ENCODE peak calls at places on chromosomes 1 and 21, in five cellular contexts. O is H9; Q is GM12865; U is activated CD8-positive, alpha-beta T cell treated with anti-CD3 and anti-CD28 coated beads for 36 hours; F is omental fat pad. W is an unnamed sample.

GRCh38 chr1:41560496-41560895 is 76.0 kb upstream of the EDN2 start:
- DNase-seq in O (no peak), Q (no peak), U (no peak), F (no peak), W (no peak)

GRCh38 chr1:30929135-30929889 is 20.8 kb upstream of the SDC3 start:
- DNase-seq in O (peak), Q (peak), U (peak), F (no peak), W (peak)

GRCh38 chr21:38097789-38098188 is 159.0 kb upstream of the KCNJ15 start:
- DNase-seq in O (no peak), Q (no peak), U (no peak), F (no peak), W (no peak)

GRCh38 chr1:26786437-26787380 is 1.0 kb upstream of the PIGV start:
- DNase-seq in O (peak), Q (peak), U (peak), F (no peak), W (peak)

GRCh38 chr1:157368363-157368762 is 184.0 kb downstream of the FCRL5 start:
- DNase-seq in O (no peak), Q (no peak), U (no peak), F (no peak), W (no peak)

GRCh38 chr1:78254517-78254916 is 208.8 kb downstream of the GIPC2 start:
- DNase-seq in O (no peak), Q (no peak), U (no peak), F (no peak), W (no peak)

GRCh38 chr1:224769987-224770693 is 154.0 kb downstream of the CNIH3 start:
- DNase-seq in O (no peak), Q (no peak), U (no peak), F (no peak), W (no peak)

GRCh38 chr1:217363319-217363718 is 267.6 kb downstream of the GPATCH2 start:
- DNase-seq in O (no peak), Q (no peak), U (no peak), F (no peak), W (no peak)

GRCh38 chr1:39163469-39163868 is 41.0 kb upstream of the MACF1 start:
- DNase-seq in O (no peak), Q (no peak), U (no peak), F (no peak), W (no peak)

GRCh38 chr1:67749844-67750689 is 65.1 kb downstream of the GADD45A start:
- DNase-seq in O (no peak), Q (no peak), U (no peak), F (no peak), W (no peak)

GRCh38 chr1:64062941-64063581 is 140.4 kb upstream of the UBE2U start:
- DNase-seq in O (no peak), Q (no peak), U (no peak), F (no peak), W (no peak)

GRCh38 chr1:115283681-115284146 is 54.3 kb downstream of the NGF start:
- DNase-seq in O (no peak), Q (no peak), U (no peak), F (no peak), W (no peak)

GRCh38 chr1:222815367-222815765 is 527 bp downstream of the DISP1 start:
- DNase-seq in O (no peak), Q (no peak), U (peak), F (peak), W (no peak)

GRCh38 chr21:42648606-42649005 is 4.8 kb upstream of the PDE9A start:
- DNase-seq in O (no peak), Q (no peak), U (no peak), F (no peak), W (no peak)

GRCh38 chr21:42234464-42235241 is 15.7 kb downstream of the ABCG1 start:
- DNase-seq in O (peak), Q (peak), U (peak), F (no peak), W (peak)

GRCh38 chr1:204294371-204294770 is 65.4 kb downstream of the PLEKHA6 start:
- DNase-seq in O (no peak), Q (no peak), U (no peak), F (no peak), W (no peak)

GRCh38 chr21:34337741-34338140 is 26.1 kb upstream of the KCNE2 start:
- DNase-seq in O (no peak), Q (no peak), U (no peak), F (no peak), W (no peak)

DNA sequence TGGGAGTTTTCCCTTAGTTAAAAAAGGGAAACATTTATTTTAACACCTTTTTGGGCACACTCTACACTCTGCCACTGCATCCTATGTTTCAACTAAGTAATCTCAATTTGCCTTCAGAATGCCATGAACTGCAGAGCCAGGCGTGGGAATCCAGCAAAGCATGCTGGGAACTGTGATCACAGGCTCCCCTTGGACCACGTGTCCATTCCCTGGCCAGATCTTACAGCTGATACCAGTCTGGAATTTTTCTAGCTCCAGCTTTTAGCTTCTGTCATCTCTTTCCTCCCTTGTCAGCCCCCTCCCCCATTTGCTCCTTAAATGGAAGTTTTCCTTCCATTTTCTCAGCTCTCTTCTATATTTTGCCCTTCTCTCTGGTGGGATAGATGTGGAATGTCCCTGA is 29.4 kb downstream of the RCSD1 start:
- DNase-seq in O (no peak), Q (no peak), U (no peak), F (no peak), W (no peak)
- TF ChIP-seq CTCF in O (no peak), Q (no peak), U (no peak), F (no peak), W (no peak)

GRCh38 chr1:229556551-229556950 is 2.0 kb downstream of the ABCB10 start:
- DNase-seq in O (no peak), Q (no peak), U (peak), F (no peak), W (no peak)

GRCh38 chr1:229558460-229559335 is at the start of gene ABCB10:
- DNase-seq in O (peak), Q (peak), U (peak), F (peak), W (peak)

GRCh38 chr1:229557214-229557850 is 1.2 kb downstream of the ABCB10 start:
- DNase-seq in O (no peak), Q (peak), U (peak), F (no peak), W (no peak)

GRCh38 chr1:229554886-229555621 is 3.5 kb downstream of the ABCB10 start:
- DNase-seq in O (no peak), Q (no peak), U (no peak), F (no peak), W (no peak)

DNA sequence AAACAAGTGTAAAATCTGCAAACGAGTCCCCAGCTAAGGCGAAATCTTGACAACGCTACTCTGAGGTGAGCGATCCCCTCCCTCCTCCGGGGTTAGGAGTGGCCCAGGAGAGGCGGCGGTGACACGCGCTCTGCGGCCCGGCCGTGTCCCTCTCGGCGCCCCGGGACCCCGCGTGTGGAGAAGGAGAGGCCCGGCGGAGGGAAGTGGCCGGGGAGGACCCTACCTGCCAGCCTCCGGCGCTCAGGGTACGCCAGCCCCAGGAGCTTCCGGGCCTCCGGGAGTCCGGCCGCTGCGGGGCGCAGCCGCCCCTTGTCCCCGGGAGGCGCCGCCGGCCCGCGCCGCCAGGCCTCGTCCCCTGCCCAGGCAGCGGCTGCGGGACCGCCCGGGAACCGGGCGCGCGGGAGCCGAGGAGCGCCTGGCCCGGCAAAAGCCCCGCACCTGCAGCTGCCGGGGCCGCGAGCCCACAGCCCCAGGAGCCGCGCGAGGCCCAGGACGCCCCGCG is 543 bp downstream of the ABCB10 start:
- DNase-seq in O (peak), Q (peak), U (peak), F (no peak), W (peak)
- TF ChIP-seq CTCF in O (no peak), Q (peak), U (no peak), F (no peak), W (no peak)

DNA sequence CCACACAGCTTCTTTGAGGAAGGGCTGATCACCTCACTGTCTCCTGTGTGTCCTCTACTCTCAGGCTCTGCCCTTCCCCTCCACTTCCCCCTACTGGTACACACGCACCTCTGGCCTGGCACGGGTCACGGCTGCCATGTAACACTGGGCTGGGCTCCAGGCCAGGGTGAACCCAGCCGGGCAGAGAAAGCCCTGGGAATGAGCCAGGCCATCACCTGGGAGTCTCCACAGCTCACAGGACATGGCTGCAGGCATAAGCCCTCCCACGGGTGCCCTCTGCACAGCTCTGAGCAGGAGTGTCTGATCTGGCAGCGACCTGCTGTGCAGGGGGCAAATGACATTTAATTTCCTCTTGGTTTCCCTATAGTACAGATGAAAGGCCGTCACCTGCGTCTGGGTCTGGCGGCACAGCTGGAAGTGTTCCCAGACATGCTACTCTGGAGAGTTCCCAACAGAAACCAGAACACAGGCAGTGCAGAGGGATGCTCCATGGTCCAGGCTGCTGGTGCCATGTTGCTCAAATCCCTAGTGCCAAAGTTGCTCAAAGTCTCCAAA is 61.2 kb downstream of the ERI3 start:
- DNase-seq in O (no peak), Q (no peak), U (no peak), F (no peak), W (no peak)
- TF ChIP-seq CTCF in O (no peak), Q (no peak), U (no peak), F (no peak), W (no peak)

GRCh38 chr1:205321109-205321958 is at the start of gene NUAK2:
- DNase-seq in O (peak), Q (peak), U (peak), F (peak), W (peak)
- TF ChIP-seq CTCF in O (peak), Q (peak), U (peak), F (no peak), W (no peak)

W was measured in nephron progenitor cell.